ENCODE peak calls at places on chromosome 7, in seven cellular contexts. Q, F, G, Y, P, R and S are unnamed samples.

GRCh38 chr7:84194484-84195260 is at the start of gene SEMA3A:
- DNase-seq in Q (no peak), F (peak; percentile 87), G (peak; percentile 31), Y (peak; percentile 80), P (no peak), R (no peak), S (no peak)

GRCh38 chr7:26192485-26193087 is 8.0 kb downstream of the HNRNPA2B1 start:
- DNase-seq in Q (no peak), F (no peak), G (peak; percentile 57), Y (no peak), P (no peak), R (no peak), S (no peak)

GRCh38 chr7:11026452-11027359 is 53.0 kb downstream of the PHF14 start:
- DNase-seq in Q (no peak), F (no peak), G (no peak), Y (no peak), P (no peak), R (no peak), S (no peak)

GRCh38 chr7:27169658-27170493 is 4.2 kb downstream of the HOXA10 start:
- DNase-seq in Q (no peak), F (no peak), G (no peak), Y (no peak), P (no peak), R (no peak), S (no peak)

GRCh38 chr7:131326576-131326975 is 1.1 kb upstream of the MKLN1 start:
- DNase-seq in Q (no peak), F (no peak), G (no peak), Y (no peak), P (no peak), R (no peak), S (no peak)

GRCh38 chr7:42227523-42227922 is 9.5 kb downstream of the GLI3 start:
- DNase-seq in Q (no peak), F (no peak), G (no peak), Y (no peak), P (no peak), R (no peak), S (no peak)

GRCh38 chr7:55060690-55061414 is 42.0 kb downstream of the EGFR start:
- DNase-seq in Q (no peak), F (peak; percentile 47), G (no peak), Y (peak; percentile 87), P (no peak), R (no peak), S (no peak)

GRCh38 chr7:149794665-149795064 is 21.3 kb upstream of the ZNF467 start:
- DNase-seq in Q (no peak), F (no peak), G (no peak), Y (no peak), P (no peak), R (no peak), S (no peak)

GRCh38 chr7:142873281-142873784 is 12.2 kb downstream of the TRPV6 start:
- DNase-seq in Q (no peak), F (peak; percentile 23), G (peak; percentile 57), Y (peak; percentile 6), P (no peak), R (no peak), S (peak; percentile 39)

GRCh38 chr7:50684702-50685074 is 98.0 kb downstream of the GRB10 start:
- DNase-seq in Q (no peak), F (no peak), G (no peak), Y (no peak), P (no peak), R (no peak), S (no peak)

GRCh38 chr7:107103369-107103768 is 58.9 kb downstream of the PRKAR2B start:
- DNase-seq in Q (no peak), F (no peak), G (peak; percentile 23), Y (peak; percentile 4), P (no peak), R (no peak), S (no peak)

DNA sequence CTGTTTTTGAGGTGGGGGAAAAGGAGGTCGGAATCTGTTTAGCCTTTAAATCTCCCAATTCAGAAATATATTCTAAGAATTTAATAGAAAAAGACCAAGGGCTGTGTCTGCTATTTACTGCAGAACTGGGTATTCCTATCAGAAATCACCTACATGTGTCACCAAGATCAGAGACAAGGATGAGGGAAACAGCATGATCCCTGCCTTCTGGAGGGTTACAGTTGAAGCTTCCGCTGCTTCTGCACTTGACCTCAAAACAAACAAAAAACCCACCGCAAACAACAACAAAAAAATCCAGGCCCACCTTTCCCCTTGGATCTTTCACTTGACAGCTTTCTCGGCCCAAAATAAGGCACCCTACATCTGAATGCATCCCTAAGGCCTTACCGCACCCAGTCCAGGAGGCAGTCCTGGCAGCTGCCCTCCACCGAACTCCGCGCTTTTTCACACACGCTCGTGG is 750 bp upstream of the CDK14 start:
- DNase-seq in Q (no peak), F (no peak), G (no peak), Y (no peak), P (no peak), R (no peak), S (no peak)
- H3K4me3 ChIP-seq in Q (peak overlapping the region; percentile 80), F (peak overlapping the region; percentile 92), G (peak overlapping the region; percentile 58), Y (peak overlapping the region; percentile 79), P (peak overlapping the region; percentile 72), R (peak overlapping the region; percentile 50), S (no peak overlapping the region)

DNA sequence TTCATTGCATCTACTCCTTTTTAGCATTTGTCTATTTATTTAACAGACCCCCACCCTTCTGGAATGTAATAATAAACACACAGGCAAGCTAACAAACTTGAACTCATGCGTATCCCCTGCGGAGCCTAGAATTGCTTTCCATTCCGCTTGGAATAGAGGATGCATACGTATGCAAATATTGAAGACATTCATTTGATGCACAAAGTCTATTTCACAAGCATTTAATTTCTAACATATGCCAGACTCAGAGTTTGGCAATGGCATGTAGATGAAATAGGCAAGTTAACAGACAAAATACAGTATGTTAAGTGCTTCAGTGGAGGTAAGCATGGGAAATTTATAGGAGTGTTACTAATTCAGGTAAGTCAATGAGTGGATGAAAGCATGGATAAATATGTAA is 88.5 kb downstream of the PTPRZ1 start:
- DNase-seq in Q (no peak), F (no peak), G (no peak), Y (no peak), P (no peak), R (no peak), S (no peak)
- H3K4me3 ChIP-seq in Q (no peak overlapping the region), F (no peak overlapping the region), G (no peak overlapping the region), Y (no peak overlapping the region), P (peak overlapping the region; percentile 9), R (no peak overlapping the region), S (no peak overlapping the region)

DNA sequence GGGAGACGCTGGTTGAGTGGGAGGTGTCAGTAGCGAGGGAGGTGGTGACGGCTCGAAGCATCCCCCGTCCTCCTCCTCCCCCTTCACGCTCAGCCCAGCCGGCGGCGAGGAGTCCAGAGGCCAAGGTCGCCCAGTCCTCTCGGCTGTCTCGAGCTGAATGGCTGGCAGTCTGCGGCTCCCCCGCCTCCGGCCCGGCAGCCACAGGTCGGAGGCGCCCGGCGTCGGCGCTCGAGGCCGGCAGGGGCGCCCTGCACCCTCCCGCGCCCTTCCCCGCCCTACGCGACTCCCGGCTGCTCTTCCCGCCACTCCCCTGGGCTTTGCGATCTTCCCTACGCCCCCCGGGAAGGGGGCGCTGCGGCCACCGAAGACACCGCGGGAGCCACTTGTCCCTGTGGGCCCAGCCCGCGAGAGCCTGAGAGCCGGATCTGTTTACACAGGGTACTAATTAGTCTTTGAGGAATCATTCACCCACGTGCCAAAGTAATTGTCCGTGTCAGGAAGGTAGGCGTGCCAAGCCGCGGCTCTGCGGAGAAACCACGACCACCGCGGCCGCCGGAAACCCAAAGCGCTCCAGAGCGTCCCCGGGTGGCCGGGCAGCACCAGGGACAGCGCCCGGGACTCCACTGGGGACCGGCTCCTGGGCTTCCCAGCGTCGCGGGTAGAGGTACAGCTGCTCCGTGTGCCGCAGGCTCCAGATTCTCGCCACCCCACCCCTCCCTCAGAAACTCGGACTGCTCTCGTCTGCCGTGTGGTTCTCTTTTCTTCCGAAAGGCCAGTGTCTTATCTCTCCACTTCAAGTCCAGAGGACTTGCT is at the start of gene NXPH1:
- DNase-seq in Q (no peak), F (no peak), G (no peak), Y (no peak), P (no peak), R (no peak), S (no peak)
- H3K4me3 ChIP-seq in Q (no peak within 1 kb of the TSS), F (no peak within 1 kb of the TSS), G (no peak within 1 kb of the TSS), Y (no peak within 1 kb of the TSS), P (no peak within 1 kb of the TSS), R (no peak within 1 kb of the TSS), S (no peak within 1 kb of the TSS)

GRCh38 chr7:128071376-128071775 is 40.1 kb upstream of the LRRC4 start:
- DNase-seq in Q (no peak), F (no peak), G (no peak), Y (no peak), P (no peak), R (no peak), S (peak; percentile 25)
- H3K4me3 ChIP-seq in Q (no peak overlapping the region), F (no peak overlapping the region), G (no peak overlapping the region), Y (no peak overlapping the region), P (no peak overlapping the region), R (no peak overlapping the region), S (no peak overlapping the region)

GRCh38 chr7:91661727-91662126 is 218.8 kb downstream of the MTERF1 start:
- DNase-seq in Q (no peak), F (no peak), G (no peak), Y (no peak), P (no peak), R (no peak), S (no peak)
- H3K4me3 ChIP-seq in Q (no peak overlapping the region), F (no peak overlapping the region), G (no peak overlapping the region), Y (no peak overlapping the region), P (no peak overlapping the region), R (no peak overlapping the region), S (no peak overlapping the region)

GRCh38 chr7:82343716-82344115 is 99.9 kb downstream of the CACNA2D1 start:
- DNase-seq in Q (no peak), F (no peak), G (no peak), Y (no peak), P (no peak), R (no peak), S (no peak)

GRCh38 chr7:82347808-82348207 is 95.8 kb downstream of the CACNA2D1 start:
- DNase-seq in Q (no peak), F (no peak), G (no peak), Y (no peak), P (no peak), R (no peak), S (no peak)

GRCh38 chr7:82345886-82346285 is 97.7 kb downstream of the CACNA2D1 start:
- DNase-seq in Q (no peak), F (no peak), G (no peak), Y (no peak), P (no peak), R (no peak), S (no peak)

DNA sequence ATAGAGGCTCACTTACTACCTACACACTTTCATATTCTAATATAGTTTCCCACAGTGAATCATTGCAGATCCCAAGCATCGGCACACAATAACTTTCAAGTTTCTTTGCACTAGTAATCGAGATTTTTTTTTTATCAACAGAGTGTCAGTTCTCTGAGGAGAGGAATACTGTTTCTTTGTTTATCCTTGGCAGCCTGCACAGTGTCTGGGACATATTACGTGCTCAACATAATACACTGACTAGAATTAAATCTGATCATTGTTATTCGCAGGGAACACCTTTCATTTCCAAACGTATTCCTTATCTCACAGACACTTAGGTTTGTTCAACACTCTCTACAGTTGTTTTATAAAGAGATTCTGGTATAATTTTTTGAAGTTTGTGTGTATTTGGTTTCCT is 95.3 kb downstream of the CACNA2D1 start:
- DNase-seq in Q (no peak), F (no peak), G (no peak), Y (no peak), P (no peak), R (no peak), S (no peak)
- H3K4me3 ChIP-seq in Q (no peak overlapping the region), F (no peak overlapping the region), G (no peak overlapping the region), Y (no peak overlapping the region), P (no peak overlapping the region), R (no peak overlapping the region), S (no peak overlapping the region)

GRCh38 chr7:124764847-124765400 is 668 bp downstream of the GPR37 start:
- DNase-seq in Q (peak; percentile 11), F (no peak), G (no peak), Y (peak; percentile 1), P (no peak), R (no peak), S (no peak)
- H3K4me3 ChIP-seq in Q (peak overlapping the region; percentile 52), F (peak overlapping the region; percentile 60), G (no peak overlapping the region), Y (peak overlapping the region; percentile 49), P (peak overlapping the region; percentile 46), R (peak overlapping the region; percentile 65), S (no peak overlapping the region)